ENCODE peak calls at places on chromosomes 16 and 17, in six cellular contexts. B, E, F, K, G and N are unnamed samples.

GRCh38 chr17:8846768-8847211 is 20.7 kb downstream of the PIK3R6 start:
- DNase-seq in B (peak), E (peak), F (no peak), K (no peak), G (no peak), N (peak)

GRCh38 chr17:66451188-66452149 is 149.1 kb downstream of the PRKCA start:
- DNase-seq in B (no peak), E (no peak), F (no peak), K (peak), G (no peak), N (peak)

GRCh38 chr17:73640691-73641090 is 3.6 kb downstream of the SDK2 start:
- DNase-seq in B (no peak), E (no peak), F (no peak), K (no peak), G (no peak), N (no peak)

GRCh38 chr17:41849251-41849990 is 11.8 kb downstream of the KLHL10 start:
- DNase-seq in B (no peak), E (no peak), F (no peak), K (no peak), G (no peak), N (no peak)

GRCh38 chr16:29779474-29779873 is 1.4 kb downstream of the ZG16 start:
- DNase-seq in B (peak), E (no peak), F (no peak), K (no peak), G (no peak), N (no peak)

GRCh38 chr17:62802531-62803205 is 5.4 kb downstream of the MARCHF10 start:
- DNase-seq in B (no peak), E (no peak), F (no peak), K (peak), G (no peak), N (peak)

GRCh38 chr17:561118-561517 is 153.5 kb downstream of the VPS53 start:
- DNase-seq in B (peak), E (peak), F (no peak), K (no peak), G (peak), N (no peak)

GRCh38 chr17:66777689-66778225 is 57.2 kb upstream of the CACNG5 start:
- DNase-seq in B (no peak), E (peak), F (peak), K (no peak), G (no peak), N (no peak)

GRCh38 chr17:56779898-56780777 is 53.6 kb downstream of the C17orf67 start:
- DNase-seq in B (peak), E (peak), F (peak), K (peak), G (peak), N (peak)

GRCh38 chr16:89863741-89864391 is 9.5 kb upstream of the TCF25 start:
- DNase-seq in B (no peak), E (peak), F (no peak), K (peak), G (no peak), N (no peak)

GRCh38 chr17:27569257-27569722 is 61.7 kb upstream of the LGALS9 start:
- DNase-seq in B (peak), E (no peak), F (no peak), K (peak), G (no peak), N (peak)

GRCh38 chr16:82509636-82510035 is 117.1 kb upstream of the CDH13 start:
- DNase-seq in B (no peak), E (no peak), F (peak), K (no peak), G (peak), N (no peak)

GRCh38 chr17:62188713-62189112 is 123.6 kb upstream of the MED13 start:
- DNase-seq in B (peak), E (peak), F (no peak), K (no peak), G (no peak), N (peak)

GRCh38 chr17:35214631-35215273 is 20.6 kb upstream of the SLC35G3 start:
- DNase-seq in B (no peak), E (no peak), F (no peak), K (no peak), G (no peak), N (no peak)

GRCh38 chr16:51473091-51473490 is 322.0 kb upstream of the SALL1 start:
- DNase-seq in B (no peak), E (peak), F (no peak), K (no peak), G (no peak), N (no peak)

GRCh38 chr17:40862985-40863733 is 3.9 kb downstream of the KRT12 start:
- DNase-seq in B (no peak), E (peak), F (no peak), K (peak), G (no peak), N (peak)

GRCh38 chr16:85562102-85562786 is 50.9 kb upstream of the GSE1 start:
- DNase-seq in B (no peak), E (no peak), F (no peak), K (peak), G (no peak), N (peak)